ENCODE peak calls at places on chromosomes 13 and 19, in six cellular contexts. V, L, J, B, S and M are unnamed samples. For H3K4me1, the result is how much of the 10 kb centered on the place peaks cover.

GRCh38 chr13:87884874-87885273 is 213.7 kb downstream of the SLITRK5 start:
- DNase-seq in V (no peak), L (no peak), J (no peak), B (no peak), S (peak), M (no peak)

GRCh38 chr13:50386527-50387123 is 371.4 kb downstream of the KCNRG start:
- DNase-seq in V (peak), L (no peak), J (no peak), B (no peak), S (peak), M (no peak)

GRCh38 chr13:98133949-98134348 is 8.9 kb upstream of the FARP1 start:
- DNase-seq in V (no peak), L (no peak), J (no peak), B (no peak), S (no peak), M (no peak)

GRCh38 chr13:38309397-38309796 is 40.3 kb upstream of the UFM1 start:
- DNase-seq in V (no peak), L (no peak), J (no peak), B (no peak), S (no peak), M (peak)

GRCh38 chr19:51971624-51972023 is 15.0 kb downstream of the ZNF350 start:
- DNase-seq in V (no peak), L (no peak), J (no peak), B (no peak), S (peak), M (peak)

GRCh38 chr13:55745828-55746227 is 1394.9 kb upstream of the PRR20A start:
- DNase-seq in V (no peak), L (no peak), J (no peak), B (no peak), S (no peak), M (no peak)

GRCh38 chr19:38350883-38351282 is 15.3 kb downstream of the CATSPERG start:
- DNase-seq in V (no peak), L (no peak), J (no peak), B (no peak), S (no peak), M (no peak)

GRCh38 chr13:91722267-91722884 is 324.0 kb downstream of the GPC5 start:
- DNase-seq in V (no peak), L (no peak), J (no peak), B (no peak), S (peak), M (peak)

GRCh38 chr13:44884076-44884729 is 105.1 kb downstream of the NUFIP1 start:
- DNase-seq in V (no peak), L (no peak), J (no peak), B (no peak), S (peak), M (peak)

GRCh38 chr19:35790981-35791813 is 15.8 kb downstream of the ARHGAP33 start:
- DNase-seq in V (no peak), L (no peak), J (no peak), B (no peak), S (no peak), M (no peak)

GRCh38 chr19:46714523-46715106 is 2.3 kb downstream of the PRKD2 start:
- DNase-seq in V (no peak), L (no peak), J (no peak), B (no peak), S (no peak), M (peak)

GRCh38 chr19:1929051-1929742 is 11.8 kb upstream of the CSNK1G2 start:
- DNase-seq in V (peak), L (no peak), J (peak), B (peak), S (peak), M (no peak)

GRCh38 chr19:29952646-29953045 is 10.6 kb downstream of the URI1 start:
- DNase-seq in V (no peak), L (no peak), J (no peak), B (no peak), S (no peak), M (no peak)

GRCh38 chr13:49421391-49421790 is 22.5 kb downstream of the CAB39L start:
- DNase-seq in V (no peak), L (no peak), J (peak), B (no peak), S (no peak), M (no peak)

GRCh38 chr13:100559886-100560285 is 28.7 kb downstream of the GGACT start:
- DNase-seq in V (no peak), L (no peak), J (no peak), B (no peak), S (no peak), M (no peak)

GRCh38 chr19:31340059-31341025 is 8.9 kb downstream of the TSHZ3 start:
- DNase-seq in V (no peak), L (no peak), J (no peak), B (no peak), S (peak), M (no peak)

GRCh38 chr13:73250061-73250460 is 191.3 kb downstream of the KLF5 start:
- DNase-seq in V (no peak), L (no peak), J (no peak), B (no peak), S (no peak), M (no peak)

GRCh38 chr13:73248154-73248553 is 189.3 kb downstream of the KLF5 start:
- DNase-seq in V (no peak), L (no peak), J (no peak), B (no peak), S (no peak), M (no peak)

GRCh38 chr13:73245271-73245670 is 186.5 kb downstream of the KLF5 start:
- DNase-seq in V (no peak), L (no peak), J (no peak), B (no peak), S (no peak), M (no peak)

GRCh38 chr13:73251866-73252265 is 193.1 kb downstream of the KLF5 start:
- DNase-seq in V (no peak), L (no peak), J (no peak), B (no peak), S (peak), M (no peak)

GRCh38 chr13:73248711-73249580 is 190.1 kb downstream of the KLF5 start:
- DNase-seq in V (no peak), L (no peak), J (no peak), B (no peak), S (no peak), M (peak)
- TF ChIP-seq CTCF in V (no peak), L (no peak), J (no peak), B (no peak), S (no peak), M (peak)

DNA sequence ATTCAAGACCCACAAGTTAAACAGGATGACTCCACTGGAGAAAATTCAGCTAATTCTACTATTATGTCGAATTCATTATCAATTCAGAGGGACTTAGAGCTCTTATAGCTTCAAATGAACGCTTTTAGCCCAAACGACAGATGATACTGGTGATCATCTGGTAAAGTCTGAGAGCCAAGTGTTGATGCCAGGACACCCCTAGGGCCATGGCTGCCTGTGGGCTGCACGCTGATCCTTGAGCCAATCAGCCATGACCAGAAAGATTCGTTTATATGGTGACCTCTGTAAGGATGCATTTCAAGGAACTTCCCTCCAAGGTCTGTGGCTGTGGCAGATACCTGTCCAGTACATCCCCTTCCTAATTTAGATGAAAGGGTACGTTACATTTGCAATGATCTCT is 10.9 kb downstream of the MEDAG start:
- DNase-seq in V (no peak), L (no peak), J (no peak), B (no peak), S (no peak), M (no peak)
- H3K4me1 ChIP-seq in V (under half), L (under half), J (under half), B (under half), S (under half), M (under half)

GRCh38 chr13:24180743-24181384 is 20.3 kb downstream of the SPATA13 start:
- DNase-seq in V (no peak), L (no peak), J (no peak), B (no peak), S (peak), M (no peak)
- H3K27ac ChIP-seq in V (no peak), L (no peak), J (peak), B (no peak), S (no peak), M (no peak)

DNA sequence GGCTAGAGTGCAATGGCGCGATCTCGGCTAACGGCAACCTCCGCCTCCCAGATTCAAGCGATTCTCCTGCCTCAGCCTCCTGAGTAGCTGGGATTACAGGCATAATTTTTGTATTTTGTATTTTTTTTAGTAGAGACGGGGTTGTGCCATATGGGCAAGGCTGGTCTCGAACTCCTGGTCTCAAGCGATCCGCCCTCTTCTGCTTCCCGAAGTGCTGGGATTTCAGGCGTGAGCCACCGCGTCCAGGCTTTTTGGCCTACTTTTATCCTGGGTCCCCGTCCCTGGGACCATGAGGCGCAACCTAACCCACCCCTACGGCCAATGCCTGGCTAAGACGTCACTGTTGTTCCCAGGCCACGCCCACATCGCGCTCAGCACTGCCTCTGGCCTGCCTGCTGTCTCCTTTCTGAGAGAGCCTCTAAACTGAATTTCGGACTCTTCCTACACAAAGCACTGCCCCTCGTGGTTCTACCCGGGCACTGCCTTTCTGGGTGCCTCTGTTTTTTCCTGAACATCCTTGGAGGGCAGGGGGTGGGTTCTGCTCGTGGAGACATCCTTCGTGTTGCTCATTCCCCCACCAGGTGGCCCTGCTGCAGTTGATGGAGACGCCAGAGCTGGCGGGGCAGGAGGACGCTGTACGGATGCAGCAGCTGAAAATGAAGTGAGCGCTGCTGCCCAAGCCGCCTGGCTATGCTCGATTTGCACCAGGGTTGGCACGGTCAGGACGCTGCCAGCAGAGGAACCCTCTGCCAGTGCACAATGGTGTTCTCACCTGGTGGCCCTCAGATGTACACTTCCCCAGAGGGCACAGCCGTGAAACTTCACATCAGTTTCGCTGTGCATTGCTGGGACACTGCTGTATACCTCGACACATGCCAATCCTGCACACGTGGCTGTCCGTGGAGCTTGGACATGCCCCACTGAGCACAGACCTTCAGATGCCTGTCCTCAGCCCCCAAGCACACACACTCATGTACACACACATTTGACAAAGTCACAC is 2.0 kb downstream of the REX1BD start:
- DNase-seq in V (no peak), L (no peak), J (peak), B (peak), S (peak), M (no peak)
- TF ChIP-seq CTCF in V (no peak), L (no peak), J (no peak), B (peak), S (peak), M (peak)

DNA sequence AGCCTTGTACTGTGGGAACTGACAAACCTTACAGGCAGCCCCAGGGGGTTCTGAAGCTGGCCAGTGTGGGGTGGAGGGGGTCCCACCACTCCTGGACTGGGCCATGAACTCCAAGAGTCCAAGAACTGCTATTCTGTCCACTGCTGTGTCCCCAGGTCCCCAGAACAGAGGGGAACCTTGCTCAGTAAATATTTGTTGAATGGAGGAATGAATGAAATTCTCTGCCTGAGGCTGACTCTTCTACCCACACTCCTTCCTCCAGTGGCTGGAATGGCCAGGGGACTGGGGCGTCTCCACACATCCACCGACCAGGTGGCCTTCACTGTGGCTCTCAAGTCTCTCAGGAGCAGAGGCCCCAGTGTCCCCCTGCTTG is 11.6 kb downstream of the WIZ start:
- DNase-seq in V (no peak), L (no peak), J (no peak), B (no peak), S (no peak), M (no peak)
- H3K4me1 ChIP-seq in V (under half), L (under half), J (under half), B (under half), S (under half), M (under half)

GRCh38 chr19:45475537-45476348 is 7.9 kb downstream of the FOSB start:
- DNase-seq in V (no peak), L (no peak), J (no peak), B (no peak), S (no peak), M (no peak)
- H3K27ac ChIP-seq in V (no peak), L (no peak), J (no peak), B (no peak), S (no peak), M (no peak)

GRCh38 chr19:50152578-50152977 is 10.5 kb downstream of the IZUMO2 start:
- DNase-seq in V (no peak), L (no peak), J (no peak), B (no peak), S (no peak), M (no peak)

GRCh38 chr19:50148528-50148927 is 14.6 kb downstream of the IZUMO2 start:
- DNase-seq in V (no peak), L (no peak), J (no peak), B (no peak), S (no peak), M (no peak)

DNA sequence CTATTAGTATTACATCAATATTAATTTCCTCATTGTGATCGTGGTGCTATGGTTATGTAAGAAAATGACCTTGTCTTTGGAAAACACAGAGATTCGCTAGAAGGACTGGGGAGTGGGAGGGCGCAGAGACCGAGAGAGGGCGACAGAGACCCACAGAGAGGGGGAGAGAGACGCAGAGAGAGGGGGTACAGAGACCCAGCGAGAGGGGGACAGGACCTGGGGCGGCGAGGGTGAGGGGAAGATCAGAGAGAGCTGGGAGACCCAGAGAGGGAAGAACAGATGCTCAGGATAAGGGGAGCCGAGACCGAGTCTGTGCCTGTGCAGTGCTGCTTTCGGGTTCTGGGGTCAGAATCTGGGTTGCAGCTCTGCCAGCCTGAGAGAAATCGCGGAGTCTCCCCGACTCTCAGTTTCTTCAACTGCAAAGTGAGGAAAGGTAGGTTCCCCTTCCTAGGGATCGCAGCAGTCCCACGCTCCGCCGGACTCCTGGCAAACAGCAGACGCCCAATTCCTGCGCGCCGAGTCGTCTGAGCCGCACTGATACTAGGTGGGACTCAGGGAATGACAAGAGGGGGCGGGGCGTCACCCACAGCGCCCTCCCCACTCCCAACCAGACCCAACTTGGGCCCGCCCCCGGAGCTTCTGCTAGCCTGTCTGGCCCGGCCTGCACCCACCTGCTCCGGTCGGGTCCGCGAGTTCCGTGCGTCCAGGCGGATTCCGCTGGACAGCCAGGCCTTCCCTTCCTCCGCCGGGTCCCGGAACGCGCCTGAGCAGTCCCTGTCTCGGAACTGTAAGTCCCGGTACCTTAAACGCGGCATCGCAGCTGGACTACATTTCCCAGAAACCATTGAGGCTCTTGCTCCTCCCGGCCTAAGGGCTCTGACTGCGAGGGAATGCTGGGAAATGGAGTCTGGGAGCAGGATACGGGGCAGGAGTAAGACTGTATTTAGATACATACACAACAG is 15.3 kb downstream of the IZUMO2 start:
- DNase-seq in V (peak), L (peak), J (peak), B (peak), S (peak), M (peak)
- TF ChIP-seq CTCF in V (peak), L (no peak), J (peak), B (peak), S (no peak), M (peak)

DNA sequence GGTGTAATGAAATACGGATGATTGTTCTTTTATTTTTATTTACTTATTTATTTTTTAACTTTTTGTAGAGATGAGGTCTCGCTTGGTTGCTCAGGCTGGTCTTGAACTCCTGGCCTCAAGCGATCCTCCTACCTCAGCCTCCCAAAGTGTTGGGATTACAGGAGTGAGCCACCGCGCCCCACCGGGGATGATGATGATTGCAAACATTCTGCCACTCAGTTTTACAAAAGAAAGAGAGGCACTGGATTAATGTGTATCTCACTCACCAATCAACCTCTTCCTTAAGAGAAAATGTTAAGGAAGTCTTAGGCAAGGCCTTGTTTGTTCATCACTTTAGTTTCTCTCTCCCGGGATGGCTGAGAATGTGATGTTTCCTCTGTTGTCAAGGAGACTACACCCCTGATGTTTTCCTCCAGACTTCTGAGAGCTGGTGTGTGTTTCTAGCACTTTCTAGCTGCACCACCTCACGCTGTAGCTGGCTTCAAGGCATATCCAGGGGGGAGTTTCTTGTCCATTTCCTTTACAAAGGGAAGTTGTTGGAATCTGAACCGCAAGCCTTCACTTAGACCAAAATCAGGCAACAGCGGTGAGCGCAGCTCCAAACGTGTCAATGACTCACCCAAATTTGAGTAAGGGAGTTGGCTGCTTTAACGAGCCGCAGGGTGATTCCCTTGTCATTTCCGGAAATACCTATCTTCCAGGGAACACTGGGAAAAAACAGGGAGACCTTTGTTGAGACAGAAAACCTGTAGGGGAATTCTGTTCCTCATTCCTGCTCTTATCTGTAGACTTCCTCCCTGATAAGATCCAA is 2.3 kb downstream of the LDLR start:
- DNase-seq in V (no peak), L (peak), J (peak), B (peak), S (peak), M (peak)
- H3K4me1 ChIP-seq in V (half or more), L (under half), J (under half), B (under half), S (under half), M (under half)

DNA sequence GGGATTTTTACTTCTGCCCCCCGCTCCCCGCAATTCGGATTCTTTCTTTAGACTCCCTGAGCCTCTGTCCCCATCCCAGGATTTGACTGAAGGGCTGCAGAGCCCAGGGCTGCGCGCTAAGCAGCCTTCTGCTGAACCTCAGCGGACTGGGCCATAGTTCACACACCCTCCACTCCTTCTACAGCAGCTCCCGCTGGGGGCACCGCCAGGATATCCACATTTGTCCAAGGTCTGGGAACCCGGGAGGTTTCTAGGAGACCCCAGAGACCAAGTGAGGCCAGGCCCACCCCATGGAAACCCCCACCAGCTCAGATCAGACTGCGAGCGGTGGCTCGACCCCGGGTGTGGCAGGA is 463.3 kb downstream of the ITGBL1 start:
- DNase-seq in V (no peak), L (no peak), J (no peak), B (no peak), S (no peak), M (no peak)
- H3K27ac ChIP-seq in V (no peak), L (no peak), J (no peak), B (no peak), S (no peak), M (no peak)